ENCODE peak calls at places on chromosomes 2 and 18, in eight cellular contexts. S is BJ, M is Panc1, P is hepatocyte, L is IMR-90, U is left lung, F is colonic mucosa, Y is epithelial cell of esophagus. R is an unnamed sample.

GRCh38 chr2:228657807-228658402 is 476.4 kb upstream of the SPHKAP start:
- DNase-seq in S (no peak), M (peak), P (peak), L (peak), U (no peak), F (no peak), Y (peak), R (peak)

GRCh38 chr2:190948671-190949070 is 65.3 kb downstream of the STAT1 start:
- DNase-seq in S (no peak), M (no peak), P (peak), L (peak), U (no peak), F (no peak), Y (peak), R (no peak)

GRCh38 chr2:200308421-200309295 is 2.2 kb downstream of the SPATS2L start:
- DNase-seq in S (no peak), M (no peak), P (peak), L (peak), U (no peak), F (no peak), Y (no peak), R (peak)

GRCh38 chr2:47898089-47898731 is 8.1 kb downstream of the FBXO11 start:
- DNase-seq in S (no peak), M (no peak), P (no peak), L (no peak), U (no peak), F (no peak), Y (peak), R (no peak)

GRCh38 chr18:24267878-24268277 is 129.0 kb downstream of the CABYR start:
- DNase-seq in S (no peak), M (no peak), P (no peak), L (no peak), U (no peak), F (no peak), Y (no peak), R (no peak)

GRCh38 chr2:42829556-42830510 is 37.5 kb upstream of the HAAO start:
- DNase-seq in S (no peak), M (no peak), P (no peak), L (no peak), U (no peak), F (no peak), Y (peak), R (no peak)

GRCh38 chr2:184599054-184599874 is 935 bp downstream of the ZNF804A start:
- DNase-seq in S (no peak), M (no peak), P (no peak), L (peak), U (peak), F (no peak), Y (no peak), R (no peak)

GRCh38 chr2:175309799-175310198 is 128.3 kb upstream of the ATP5MC3 start:
- DNase-seq in S (no peak), M (no peak), P (peak), L (peak), U (no peak), F (no peak), Y (peak), R (peak)

GRCh38 chr2:44118257-44118656 is 50.4 kb upstream of the PPM1B start:
- DNase-seq in S (no peak), M (no peak), P (no peak), L (peak), U (no peak), F (no peak), Y (no peak), R (peak)

GRCh38 chr2:162184796-162185195 is 32.7 kb upstream of the GCG start:
- DNase-seq in S (no peak), M (no peak), P (no peak), L (no peak), U (no peak), F (no peak), Y (no peak), R (no peak)

GRCh38 chr2:175330195-175330594 is 148.7 kb upstream of the ATP5MC3 start:
- DNase-seq in S (no peak), M (no peak), P (no peak), L (no peak), U (no peak), F (no peak), Y (no peak), R (no peak)

GRCh38 chr2:214566457-214566856 is 155.6 kb downstream of the VWC2L start:
- DNase-seq in S (no peak), M (no peak), P (no peak), L (no peak), U (no peak), F (no peak), Y (no peak), R (no peak)

GRCh38 chr2:143852748-143853147 is 667.2 kb downstream of the ZEB2 start:
- DNase-seq in S (no peak), M (no peak), P (peak), L (no peak), U (no peak), F (no peak), Y (no peak), R (no peak)

GRCh38 chr2:105631011-105631410 is 113.7 kb upstream of the NCK2 start:
- DNase-seq in S (no peak), M (no peak), P (no peak), L (no peak), U (no peak), F (no peak), Y (no peak), R (no peak)

GRCh38 chr2:132383956-132384355 is 32.6 kb upstream of the GPR39 start:
- DNase-seq in S (no peak), M (no peak), P (no peak), L (no peak), U (no peak), F (no peak), Y (no peak), R (no peak)

GRCh38 chr2:31239842-31240198 is 5.9 kb downstream of the EHD3 start:
- DNase-seq in S (no peak), M (no peak), P (no peak), L (peak), U (no peak), F (no peak), Y (no peak), R (peak)

GRCh38 chr2:218269900-218270720 is at the start of the genes AAMP and PNKD:
- DNase-seq in S (peak), M (peak), P (peak), L (peak), U (peak), F (peak), Y (peak), R (peak)

GRCh38 chr2:204074434-204074833 is 137.9 kb downstream of the ICOS start:
- DNase-seq in S (no peak), M (no peak), P (peak), L (no peak), U (no peak), F (no peak), Y (no peak), R (no peak)

GRCh38 chr2:65562890-65563289 is 130.5 kb upstream of the SPRED2 start:
- DNase-seq in S (no peak), M (no peak), P (no peak), L (no peak), U (no peak), F (no peak), Y (peak), R (no peak)

GRCh38 chr2:74536166-74536950 is 6.6 kb downstream of the HTRA2 start:
- DNase-seq in S (no peak), M (no peak), P (no peak), L (no peak), U (no peak), F (no peak), Y (no peak), R (no peak)

GRCh38 chr18:12057419-12058039 is 36.1 kb upstream of the ANKRD62 start:
- DNase-seq in S (no peak), M (no peak), P (no peak), L (no peak), U (peak), F (no peak), Y (no peak), R (no peak)

GRCh38 chr2:169478339-169478738 is 955 bp upstream of the BBS5 start:
- DNase-seq in S (no peak), M (no peak), P (no peak), L (peak), U (no peak), F (no peak), Y (no peak), R (peak)

GRCh38 chr2:102235491-102235890 is 48.7 kb downstream of the IL1RL2 start:
- DNase-seq in S (no peak), M (no peak), P (peak), L (peak), U (no peak), F (no peak), Y (peak), R (peak)

GRCh38 chr2:180696005-180696404 is 284.4 kb upstream of the UBE2E3 start:
- DNase-seq in S (no peak), M (no peak), P (no peak), L (no peak), U (no peak), F (no peak), Y (no peak), R (no peak)

GRCh38 chr2:239884051-239884405 is 141.1 kb downstream of the NDUFA10 start:
- DNase-seq in S (no peak), M (no peak), P (no peak), L (no peak), U (no peak), F (no peak), Y (no peak), R (no peak)

GRCh38 chr18:27213123-27213717 is 28.1 kb upstream of the CHST9 start:
- DNase-seq in S (no peak), M (no peak), P (no peak), L (no peak), U (no peak), F (no peak), Y (no peak), R (no peak)

GRCh38 chr2:10282621-10283105 is 20.0 kb upstream of the HPCAL1 start:
- DNase-seq in S (no peak), M (no peak), P (no peak), L (no peak), U (no peak), F (no peak), Y (no peak), R (no peak)

GRCh38 chr2:168565112-168565511 is 109.0 kb downstream of the CERS6 start:
- DNase-seq in S (no peak), M (no peak), P (peak), L (peak), U (no peak), F (no peak), Y (peak), R (no peak)

GRCh38 chr18:22214731-22215528 is 45.5 kb downstream of the GATA6 start:
- DNase-seq in S (no peak), M (no peak), P (no peak), L (peak), U (no peak), F (no peak), Y (peak), R (no peak)

GRCh38 chr18:10120622-10121021 is 206.8 kb downstream of the VAPA start:
- DNase-seq in S (no peak), M (no peak), P (no peak), L (no peak), U (no peak), F (no peak), Y (no peak), R (no peak)

GRCh38 chr2:23495661-23496114 is 110.7 kb downstream of the KLHL29 start:
- DNase-seq in S (no peak), M (no peak), P (no peak), L (no peak), U (peak), F (no peak), Y (no peak), R (peak)
- H3K4me3 ChIP-seq in S (no peak), M (no peak), P (no peak), L (no peak), U (no peak), F (no peak), Y (no peak), R (no peak)

GRCh38 chr2:54709341-54709809 is 14.1 kb upstream of the EML6 start:
- DNase-seq in S (no peak), M (no peak), P (peak), L (no peak), U (peak), F (peak), Y (peak), R (no peak)

GRCh38 chr2:54710216-54710615 is 13.2 kb upstream of the EML6 start:
- DNase-seq in S (no peak), M (no peak), P (no peak), L (no peak), U (no peak), F (no peak), Y (no peak), R (no peak)

GRCh38 chr2:54712516-54712915 is 10.9 kb upstream of the EML6 start:
- DNase-seq in S (no peak), M (no peak), P (no peak), L (no peak), U (no peak), F (no peak), Y (no peak), R (no peak)

GRCh38 chr2:54706622-54707021 is 16.8 kb upstream of the EML6 start:
- DNase-seq in S (no peak), M (no peak), P (no peak), L (no peak), U (no peak), F (no peak), Y (no peak), R (no peak)

GRCh38 chr2:54708584-54709340 is 14.7 kb upstream of the EML6 start:
- DNase-seq in S (no peak), M (no peak), P (peak), L (no peak), U (peak), F (peak), Y (peak), R (no peak)
- H3K4me3 ChIP-seq in S (peak), M (peak), P (no peak), L (peak), U (peak), F (peak), Y (peak), R (no peak)

DNA sequence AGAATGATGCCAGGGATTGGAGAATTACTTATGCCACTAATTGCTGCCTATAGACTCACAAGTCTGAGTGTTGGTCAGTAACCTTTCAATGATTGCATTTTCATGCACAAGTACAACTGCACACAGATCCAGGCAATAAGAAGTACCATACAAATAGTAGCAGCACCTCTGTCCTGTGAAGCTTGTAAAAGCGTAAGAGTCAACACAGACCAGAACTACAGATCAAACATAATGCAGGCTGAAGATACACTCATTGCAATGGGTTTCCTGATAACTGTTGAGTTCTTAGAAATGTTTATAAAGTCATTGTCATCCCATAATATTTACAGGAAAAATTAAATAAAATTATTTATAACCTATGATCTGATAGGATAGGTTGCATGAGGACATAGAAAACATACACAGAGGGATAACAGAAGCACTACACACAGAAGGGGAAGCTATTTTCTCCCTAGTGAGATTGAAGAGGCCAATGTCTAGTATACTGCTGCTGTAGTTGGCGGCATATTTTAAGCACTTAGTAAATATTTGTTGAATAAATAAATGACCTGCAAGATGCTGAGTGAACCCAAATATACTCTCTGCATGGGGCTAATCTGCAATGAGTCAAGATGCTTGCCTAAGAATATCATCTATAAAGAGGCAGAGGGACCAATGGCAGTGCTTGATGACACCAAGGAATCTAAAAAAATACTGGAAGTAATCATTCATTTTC is 5.7 kb upstream of the PIK3C3 start:
- DNase-seq in S (no peak), M (no peak), P (no peak), L (peak), U (no peak), F (no peak), Y (no peak), R (no peak)
- H3K4me3 ChIP-seq in S (no peak), M (no peak), P (no peak), L (no peak), U (no peak), F (no peak), Y (no peak), R (no peak)

GRCh38 chr18:32770651-32771168 is 2.1 kb downstream of the KLHL14 start:
- DNase-seq in S (no peak), M (no peak), P (peak), L (no peak), U (no peak), F (peak), Y (no peak), R (no peak)
- H3K4me3 ChIP-seq in S (no peak), M (peak), P (peak), L (no peak), U (peak), F (peak), Y (no peak), R (peak)

R was measured in cardiac muscle cell.